ENCODE peak calls at places on chromosomes 12 and 14, in nine cellular contexts. K is thyroid gland, Y is stomach, M is IMR-90, D is transverse colon, F is body of pancreas, I is ovary, B is prostate gland, E is HepG2. S is an unnamed sample.

GRCh38 chr14:39015360-39015961 is 87.6 kb downstream of the SEC23A start:
- DNase-seq in M (peak), F (peak), I (no peak), E (peak), B (no peak), Y (no peak), K (peak), D (peak), S (peak)

GRCh38 chr12:80195737-80196136 is 96.4 kb downstream of the OTOGL start:
- DNase-seq in Y (no peak), B (no peak), E (no peak), I (no peak), D (no peak), K (no peak), F (no peak), M (no peak), S (no peak)

GRCh38 chr12:52860102-52860838 is 11.5 kb upstream of the KRT78 start:
- DNase-seq in M (peak), D (no peak), Y (no peak), I (no peak), B (no peak), K (peak), E (no peak), F (no peak), S (no peak)

GRCh38 chr12:91434081-91434480 is 251.5 kb upstream of the DCN start:
- DNase-seq in F (no peak), D (no peak), K (no peak), M (no peak), E (no peak), Y (no peak), I (no peak), B (no peak), S (no peak)

GRCh38 chr14:63212776-63213500 is 8.7 kb downstream of the RHOJ start:
- DNase-seq in D (no peak), Y (no peak), M (no peak), I (no peak), F (no peak), K (no peak), E (no peak), B (no peak), S (no peak)

GRCh38 chr12:131017477-131017991 is 63.8 kb downstream of the ADGRD1 start:
- DNase-seq in K (no peak), M (no peak), E (no peak), D (no peak), F (no peak), I (no peak), B (no peak), Y (no peak), S (no peak)

GRCh38 chr12:9864913-9865675 is 4.1 kb downstream of the CLEC2B start:
- DNase-seq in K (no peak), Y (no peak), F (no peak), B (no peak), D (no peak), M (no peak), I (no peak), E (no peak), S (no peak)

GRCh38 chr12:88893801-88894200 is 313.5 kb upstream of the KITLG start:
- DNase-seq in B (no peak), F (no peak), K (no peak), M (peak), I (no peak), E (no peak), Y (no peak), D (no peak), S (no peak)

GRCh38 chr12:26870491-26871419 is 37.8 kb upstream of the ITPR2 start:
- DNase-seq in B (peak), F (peak), I (no peak), D (peak), K (peak), Y (peak), M (peak), E (no peak), S (no peak)

GRCh38 chr14:76236172-76237130 is 84.7 kb downstream of the GPATCH2L start:
- DNase-seq in B (no peak), E (no peak), F (no peak), K (no peak), M (peak), D (no peak), Y (no peak), I (no peak), S (no peak)

GRCh38 chr14:103108749-103109207 is 14.3 kb downstream of the EXOC3L4 start:
- DNase-seq in D (peak), M (peak), E (no peak), Y (no peak), F (peak), B (no peak), I (no peak), K (no peak), S (no peak)

GRCh38 chr12:53236443-53237111 is 4.6 kb upstream of the RARG start:
- DNase-seq in F (no peak), D (no peak), M (no peak), Y (no peak), B (no peak), E (no peak), I (no peak), K (no peak), S (no peak)

GRCh38 chr12:52618866-52619265 is 507 bp upstream of the KRT73 start:
- DNase-seq in E (no peak), F (no peak), K (no peak), B (no peak), D (no peak), I (no peak), M (no peak), Y (no peak), S (no peak)

GRCh38 chr14:20998674-20999366 is at the start of gene SLC39A2:
- DNase-seq in K (peak), Y (no peak), D (peak), I (no peak), F (peak), M (peak), E (no peak), B (peak), S (no peak)

GRCh38 chr12:59839514-59839913 is 243.7 kb downstream of the SLC16A7 start:
- DNase-seq in F (no peak), E (no peak), Y (no peak), K (no peak), M (peak), I (no peak), D (no peak), B (no peak), S (peak)

GRCh38 chr14:65102441-65103149 is at the start of gene MAX:
- DNase-seq in Y (peak), M (peak), I (peak), K (peak), E (peak), F (peak), B (peak), D (peak), S (peak)

GRCh38 chr12:21678959-21679358 is 21.3 kb upstream of the LDHB start:
- DNase-seq in Y (no peak), I (no peak), D (no peak), B (no peak), E (no peak), M (no peak), F (no peak), K (no peak), S (no peak)

GRCh38 chr12:65466906-65467305 is 188.4 kb downstream of the MSRB3 start:
- DNase-seq in D (no peak), Y (no peak), M (no peak), I (no peak), E (no peak), K (no peak), B (no peak), F (no peak), S (no peak)

GRCh38 chr14:92973265-92973797 is 50.4 kb downstream of the CHGA start:
- DNase-seq in F (peak), D (peak), B (peak), M (peak), I (peak), K (peak), E (peak), Y (peak), S (peak)

GRCh38 chr12:94208433-94208921 is 60.1 kb downstream of the PLXNC1 start:
- DNase-seq in M (no peak), B (no peak), E (no peak), I (no peak), Y (no peak), K (no peak), D (no peak), F (no peak), S (peak)

GRCh38 chr12:15151141-15152091 is 69.8 kb downstream of the RERG start:
- DNase-seq in M (no peak), K (no peak), B (peak), I (no peak), Y (no peak), F (peak), D (no peak), E (peak), S (no peak)

GRCh38 chr14:51342226-51342625 is 102.2 kb downstream of the TMX1 start:
- DNase-seq in E (peak), B (no peak), K (no peak), F (no peak), I (no peak), Y (no peak), M (peak), D (no peak), S (no peak)

GRCh38 chr12:68971404-68971803 is 38.4 kb upstream of the CPM start:
- DNase-seq in B (no peak), K (no peak), E (no peak), I (no peak), D (no peak), F (no peak), M (peak), Y (no peak), S (no peak)

GRCh38 chr14:72608391-72609204 is 285.3 kb downstream of the DPF3 start:
- DNase-seq in I (no peak), E (no peak), F (no peak), D (no peak), K (no peak), B (no peak), M (peak), Y (no peak), S (no peak)

GRCh38 chr12:41532072-41532471 is 344.0 kb downstream of the PDZRN4 start:
- DNase-seq in B (no peak), Y (no peak), D (no peak), I (no peak), M (peak), F (no peak), K (no peak), E (no peak), S (no peak)

GRCh38 chr14:47919994-47920393 is 244.6 kb upstream of the MDGA2 start:
- DNase-seq in Y (no peak), I (no peak), K (peak), B (no peak), M (no peak), F (no peak), D (no peak), E (no peak), S (no peak)

GRCh38 chr12:50219544-50219943 is 52.4 kb upstream of the CERS5 start:
- DNase-seq in D (no peak), Y (no peak), F (no peak), E (no peak), B (no peak), M (no peak), K (no peak), I (no peak), S (no peak)

GRCh38 chr12:115891551-115891950 is 385.9 kb downstream of the MED13L start:
- DNase-seq in E (no peak), K (no peak), Y (no peak), I (no peak), M (no peak), D (no peak), F (no peak), B (no peak), S (no peak)

GRCh38 chr12:27015730-27016076 is 1.5 kb upstream of the TM7SF3 start:
- DNase-seq in M (peak), Y (no peak), D (no peak), E (no peak), B (no peak), K (no peak), F (no peak), I (no peak), S (peak)

GRCh38 chr14:52073251-52073650 is 4.4 kb upstream of the NID2 start:
- DNase-seq in K (no peak), M (peak), E (no peak), Y (no peak), B (no peak), F (no peak), D (no peak), I (no peak), S (no peak)

GRCh38 chr14:36465178-36465577 is 54.9 kb downstream of the NKX2-1 start:
- DNase-seq in D (no peak), F (no peak), Y (no peak), M (no peak), K (no peak), B (no peak), E (no peak), I (no peak), S (no peak)

GRCh38 chr14:47917344-47917954 is 242.0 kb upstream of the MDGA2 start:
- DNase-seq in K (peak), B (no peak), Y (no peak), M (peak), I (no peak), E (peak), D (no peak), F (peak), S (peak)

GRCh38 chr12:121190523-121191031 is 19.4 kb upstream of the P2RX4 start:
- DNase-seq in K (no peak), Y (no peak), E (no peak), B (no peak), D (no peak), F (peak), M (peak), I (no peak), S (no peak)

GRCh38 chr12:3698218-3698974 is 54.5 kb downstream of the CRACR2A start:
- DNase-seq in E (no peak), K (no peak), D (no peak), I (peak), Y (no peak), M (peak), F (no peak), B (peak), S (no peak)

GRCh38 chr12:42987216-42987631 is 397.7 kb upstream of the PRICKLE1 start:
- DNase-seq in K (no peak), Y (no peak), D (no peak), F (peak), B (no peak), M (no peak), E (no peak), I (no peak), S (no peak)

GRCh38 chr12:55970775-55971174 is 3.1 kb upstream of the RAB5B start:
- DNase-seq in M (peak), D (no peak), B (no peak), Y (no peak), E (no peak), I (no peak), K (no peak), F (no peak), S (no peak)

GRCh38 chr12:55974308-55974724 is 438 bp downstream of the RAB5B start:
- DNase-seq in Y (peak), M (peak), K (peak), I (no peak), F (peak), B (peak), E (peak), D (peak), S (peak)

GRCh38 chr12:55972045-55972843 is 1.6 kb upstream of the RAB5B start:
- DNase-seq in D (no peak), F (peak), Y (no peak), B (no peak), I (no peak), M (peak), E (peak), K (peak), S (peak)

GRCh38 chr12:55973598-55974307 is at the start of gene RAB5B:
- DNase-seq in E (peak), F (peak), Y (peak), M (peak), I (peak), B (peak), K (peak), D (peak), S (peak)

DNA sequence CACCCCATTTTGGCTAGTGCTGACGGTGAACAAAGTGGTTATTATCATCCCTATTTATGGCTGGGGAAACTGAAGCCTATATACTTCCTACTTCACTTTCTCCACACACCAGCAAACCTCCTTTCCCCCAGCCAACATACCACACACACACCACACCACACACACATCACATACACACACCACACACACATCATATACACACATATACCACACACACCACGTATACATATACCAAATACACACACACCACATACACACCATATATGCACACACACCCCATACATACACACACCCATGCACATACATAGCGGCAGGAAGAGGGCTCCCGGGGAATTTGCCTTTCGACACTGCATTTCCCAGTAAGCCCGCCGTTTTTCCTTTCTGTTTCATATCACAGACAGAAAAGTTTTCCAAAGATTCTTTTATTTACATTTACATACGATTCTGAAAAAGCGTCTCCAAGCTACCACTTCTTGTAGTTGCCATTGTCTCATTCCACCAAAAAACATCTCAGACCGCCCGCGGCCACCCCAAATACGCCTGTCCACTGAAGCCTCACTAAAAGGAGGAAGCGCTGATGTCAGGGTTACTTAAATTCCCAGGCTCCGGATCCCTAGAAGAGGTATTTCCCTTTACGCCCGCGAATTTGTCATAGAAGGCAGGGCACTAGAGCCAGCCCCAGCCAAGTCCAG is 826 bp upstream of the RAB5B start:
- DNase-seq in Y (no peak), F (no peak), I (no peak), B (peak), E (no peak), K (no peak), D (peak), M (peak), S (no peak)
- TF ChIP-seq POLR2A in Y (peak), F (no peak), I (peak), B (peak), E (no peak), K (peak), D (peak), M (peak), S (no peak)

GRCh38 chr14:101511199-101511598 is 50.1 kb upstream of the DIO3 start:
- DNase-seq in E (no peak), Y (no peak), D (no peak), F (no peak), M (no peak), B (no peak), I (no peak), K (no peak), S (no peak)

GRCh38 chr14:101508196-101508947 is 52.9 kb upstream of the DIO3 start:
- DNase-seq in Y (no peak), I (peak), B (no peak), F (no peak), E (no peak), D (peak), K (no peak), M (no peak), S (no peak)

GRCh38 chr14:101507306-101508150 is 53.8 kb upstream of the DIO3 start:
- DNase-seq in M (no peak), Y (peak), D (peak), F (no peak), I (peak), B (no peak), E (no peak), K (no peak), S (no peak)

GRCh38 chr14:101509730-101510371 is 51.4 kb upstream of the DIO3 start:
- DNase-seq in D (no peak), M (no peak), B (no peak), F (no peak), E (no peak), K (no peak), Y (no peak), I (peak), S (no peak)

GRCh38 chr14:101508948-101509729 is 52.2 kb upstream of the DIO3 start:
- DNase-seq in D (no peak), M (no peak), K (no peak), F (no peak), E (no peak), Y (no peak), I (peak), B (no peak), S (no peak)
- TF ChIP-seq POLR2A in D (no peak), M (no peak), K (no peak), F (no peak), E (no peak), Y (no peak), I (no peak), B (no peak), S (no peak)

DNA sequence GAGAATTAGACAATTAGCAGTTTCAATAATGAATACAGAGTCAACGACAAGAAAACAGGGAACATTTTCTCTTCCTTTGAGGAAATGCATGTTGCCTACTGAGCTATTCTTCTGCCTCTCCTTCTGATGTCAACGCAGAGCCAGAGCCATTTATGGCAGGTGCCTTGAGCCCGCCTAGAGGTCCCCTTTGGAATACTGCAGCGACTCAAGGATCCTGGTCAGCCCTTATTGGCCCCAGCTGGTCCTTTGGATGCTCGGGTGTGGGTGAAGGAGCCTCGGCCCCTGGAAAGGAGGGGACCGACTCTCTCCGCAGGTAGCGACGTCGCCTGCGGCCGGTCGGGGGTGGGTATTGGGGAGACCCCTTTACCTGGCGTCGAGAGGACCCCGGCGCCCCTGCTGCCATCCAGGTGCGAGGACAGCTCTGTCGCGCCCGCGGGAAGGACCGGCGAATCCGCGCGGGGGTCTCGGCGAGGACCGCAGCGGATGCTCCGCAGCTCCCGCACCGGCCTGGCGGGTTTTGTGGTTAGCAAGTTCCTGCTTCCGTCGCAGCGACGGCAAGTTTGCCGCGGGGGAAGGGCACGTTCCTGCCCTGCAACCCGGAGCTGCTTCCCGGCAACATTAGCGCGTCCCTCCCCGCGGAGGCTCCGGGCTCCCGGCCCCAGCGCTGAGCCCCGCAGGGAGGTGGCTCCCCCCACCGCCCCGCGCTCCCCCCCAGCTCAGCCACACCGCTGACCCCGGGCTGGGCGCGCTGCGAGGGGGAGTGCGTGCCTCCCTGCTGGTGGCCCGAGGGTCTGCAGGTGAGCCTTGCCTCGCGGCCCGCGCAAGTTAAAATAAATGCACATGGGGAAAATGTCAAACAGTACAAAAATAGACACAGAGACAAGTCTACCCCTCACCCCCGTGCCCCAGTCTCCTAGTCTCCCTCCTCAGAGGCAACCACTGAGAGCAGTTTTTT is at the start of gene MANSC1:
- DNase-seq in Y (peak), B (peak), I (peak), F (peak), E (peak), M (peak), K (peak), D (peak), S (peak)
- TF ChIP-seq POLR2A in Y (peak), B (peak), I (peak), F (peak), E (no peak), M (no peak), K (peak), D (peak), S (peak)

DNA sequence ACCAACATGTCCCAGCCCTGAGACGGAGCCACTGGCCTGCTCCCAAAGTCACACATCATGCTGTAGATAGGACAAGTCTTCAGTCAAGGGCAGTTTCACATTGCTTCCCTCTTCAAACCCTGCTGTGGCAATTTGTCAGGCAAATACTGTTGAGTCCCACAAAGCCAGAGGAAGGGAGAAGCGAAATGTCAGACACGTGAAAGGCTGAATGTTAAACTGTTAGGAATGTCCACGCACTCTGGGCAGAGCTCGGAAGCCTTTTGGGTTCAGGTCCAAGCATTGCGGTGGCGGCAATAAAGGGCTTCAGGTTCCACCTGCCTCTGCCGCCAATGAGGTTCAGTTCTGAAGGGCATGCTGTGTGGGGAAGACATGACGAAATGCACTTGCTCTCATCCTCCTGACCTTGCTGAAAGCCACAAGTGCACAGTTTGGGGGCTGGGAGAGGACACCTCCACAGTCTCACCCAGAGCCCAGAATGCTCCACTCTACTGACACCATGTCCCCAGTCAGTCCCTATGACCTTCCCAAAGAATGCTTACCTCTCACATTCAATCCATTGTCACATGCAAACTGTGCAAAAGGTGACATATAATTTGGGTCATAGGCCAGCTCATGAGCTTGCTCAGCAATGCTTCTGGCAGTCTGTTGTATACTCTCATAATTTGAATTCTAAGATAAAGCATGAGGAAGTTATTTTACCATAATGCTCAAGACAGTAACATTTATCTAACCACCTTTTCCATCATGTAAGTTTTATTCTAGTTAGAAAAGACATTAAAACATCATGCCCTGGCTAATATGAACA is 35.7 kb downstream of the RAD9B start:
- DNase-seq in I (no peak), D (peak), E (no peak), Y (peak), F (peak), B (peak), K (no peak), M (no peak), S (no peak)
- TF ChIP-seq POLR2A in I (no peak), D (no peak), E (no peak), Y (no peak), F (no peak), B (peak), K (no peak), M (no peak), S (no peak)